ENCODE peak calls at places on chromosome 17, in nine cellular contexts. One of them, this sample, is unnamed.

GRCh38 chr17:27921599-27921998 is 28.4 kb upstream of the LYRM9 start:
- DNase-seq in adrenal gland: no peak
- DNase-seq in Panc1: no peak
- DNase-seq in lung: no peak
- DNase-seq in IMR-90: no peak
- DNase-seq in CD8-positive, alpha-beta memory T cell: no peak
- DNase-seq in small intestine: no peak
- DNase-seq in HCT116: no peak
- DNase-seq in tibial nerve: no peak
- DNase-seq in this sample: no peak

GRCh38 chr17:64694207-64694606 is 32.1 kb upstream of the SMURF2 start:
- DNase-seq in adrenal gland: peak; percentile 88
- DNase-seq in Panc1: no peak
- DNase-seq in lung: peak; percentile 88
- DNase-seq in IMR-90: peak; percentile 67
- DNase-seq in CD8-positive, alpha-beta memory T cell: no peak
- DNase-seq in small intestine: peak; percentile 93
- DNase-seq in HCT116: peak; percentile 99
- DNase-seq in tibial nerve: peak; percentile 50
- DNase-seq in this sample: no peak

GRCh38 chr17:57461082-57461481 is 204.8 kb downstream of the MSI2 start:
- DNase-seq in adrenal gland: peak; percentile 67
- DNase-seq in Panc1: no peak
- DNase-seq in lung: no peak
- DNase-seq in IMR-90: peak; percentile 52
- DNase-seq in CD8-positive, alpha-beta memory T cell: no peak
- DNase-seq in small intestine: no peak
- DNase-seq in HCT116: no peak
- DNase-seq in tibial nerve: no peak
- DNase-seq in this sample: no peak

GRCh38 chr17:33049781-33050414 is 58.3 kb downstream of the SPACA3 start:
- DNase-seq in adrenal gland: peak; percentile 29
- DNase-seq in Panc1: peak; percentile 62
- DNase-seq in lung: no peak
- DNase-seq in IMR-90: peak; percentile 48
- DNase-seq in CD8-positive, alpha-beta memory T cell: peak; percentile 3
- DNase-seq in small intestine: peak; percentile 70
- DNase-seq in HCT116: peak; percentile 31
- DNase-seq in tibial nerve: peak; percentile 52
- DNase-seq in this sample: no peak

GRCh38 chr17:66542967-66543525 is 240.6 kb downstream of the PRKCA start:
- DNase-seq in adrenal gland: no peak
- DNase-seq in Panc1: no peak
- DNase-seq in lung: no peak
- DNase-seq in IMR-90: peak; percentile 92
- DNase-seq in CD8-positive, alpha-beta memory T cell: no peak
- DNase-seq in small intestine: no peak
- DNase-seq in HCT116: no peak
- DNase-seq in tibial nerve: no peak
- DNase-seq in this sample: peak; percentile 65

GRCh38 chr17:34349748-34350147 is 6.5 kb upstream of the CCL13 start:
- DNase-seq in adrenal gland: no peak
- DNase-seq in Panc1: no peak
- DNase-seq in lung: no peak
- DNase-seq in IMR-90: no peak
- DNase-seq in CD8-positive, alpha-beta memory T cell: no peak
- DNase-seq in small intestine: no peak
- DNase-seq in HCT116: no peak
- DNase-seq in tibial nerve: no peak
- DNase-seq in this sample: no peak

GRCh38 chr17:52148969-52149351 is 9.6 kb downstream of the CA10 start:
- DNase-seq in adrenal gland: no peak
- DNase-seq in Panc1: no peak
- DNase-seq in lung: no peak
- DNase-seq in IMR-90: no peak
- DNase-seq in CD8-positive, alpha-beta memory T cell: no peak
- DNase-seq in small intestine: no peak
- DNase-seq in HCT116: no peak
- DNase-seq in tibial nerve: no peak
- DNase-seq in this sample: no peak

GRCh38 chr17:20156196-20157077 is 147.3 kb downstream of the SPECC1 start:
- DNase-seq in adrenal gland: no peak
- DNase-seq in Panc1: no peak
- DNase-seq in lung: peak; percentile 59
- DNase-seq in IMR-90: peak; percentile 25
- DNase-seq in CD8-positive, alpha-beta memory T cell: peak; percentile 22
- DNase-seq in small intestine: peak; percentile 83
- DNase-seq in HCT116: peak; percentile 38
- DNase-seq in tibial nerve: no peak
- DNase-seq in this sample: no peak

GRCh38 chr17:65917560-65917959 is 274.4 kb downstream of the CEP112 start:
- DNase-seq in adrenal gland: no peak
- DNase-seq in Panc1: no peak
- DNase-seq in lung: no peak
- DNase-seq in IMR-90: no peak
- DNase-seq in CD8-positive, alpha-beta memory T cell: no peak
- DNase-seq in small intestine: peak; percentile 5
- DNase-seq in HCT116: no peak
- DNase-seq in tibial nerve: no peak
- DNase-seq in this sample: no peak

GRCh38 chr17:45346255-45347015 is 29.6 kb upstream of the MAP3K14 start:
- DNase-seq in adrenal gland: no peak
- DNase-seq in Panc1: no peak
- DNase-seq in lung: peak; percentile 53
- DNase-seq in IMR-90: peak; percentile 8
- DNase-seq in CD8-positive, alpha-beta memory T cell: no peak
- DNase-seq in small intestine: no peak
- DNase-seq in HCT116: no peak
- DNase-seq in tibial nerve: no peak
- DNase-seq in this sample: no peak

GRCh38 chr17:29616300-29617048 is 6.2 kb downstream of the CORO6 start:
- DNase-seq in adrenal gland: no peak
- DNase-seq in Panc1: no peak
- DNase-seq in lung: no peak
- DNase-seq in IMR-90: no peak
- DNase-seq in CD8-positive, alpha-beta memory T cell: no peak
- DNase-seq in small intestine: no peak
- DNase-seq in HCT116: no peak
- DNase-seq in tibial nerve: no peak
- DNase-seq in this sample: no peak

GRCh38 chr17:3886776-3887175 is 6.1 kb downstream of the CAMKK1 start:
- DNase-seq in adrenal gland: no peak
- DNase-seq in Panc1: no peak
- DNase-seq in lung: peak; percentile 50
- DNase-seq in IMR-90: no peak
- DNase-seq in CD8-positive, alpha-beta memory T cell: no peak
- DNase-seq in small intestine: peak; percentile 35
- DNase-seq in HCT116: no peak
- DNase-seq in tibial nerve: peak; percentile 39
- DNase-seq in this sample: no peak

GRCh38 chr17:79802039-79802735 is 5.3 kb upstream of the CBX8 start:
- DNase-seq in adrenal gland: no peak
- DNase-seq in Panc1: no peak
- DNase-seq in lung: no peak
- DNase-seq in IMR-90: no peak
- DNase-seq in CD8-positive, alpha-beta memory T cell: no peak
- DNase-seq in small intestine: no peak
- DNase-seq in HCT116: no peak
- DNase-seq in tibial nerve: no peak
- DNase-seq in this sample: no peak

GRCh38 chr17:79799174-79799537 is 2.3 kb upstream of the CBX8 start:
- DNase-seq in adrenal gland: no peak
- DNase-seq in Panc1: no peak
- DNase-seq in lung: no peak
- DNase-seq in IMR-90: no peak
- DNase-seq in CD8-positive, alpha-beta memory T cell: no peak
- DNase-seq in small intestine: no peak
- DNase-seq in HCT116: no peak
- DNase-seq in tibial nerve: no peak
- DNase-seq in this sample: no peak

GRCh38 chr17:79799538-79800324 is 2.9 kb upstream of the CBX8 start:
- DNase-seq in adrenal gland: no peak
- DNase-seq in Panc1: no peak
- DNase-seq in lung: no peak
- DNase-seq in IMR-90: no peak
- DNase-seq in CD8-positive, alpha-beta memory T cell: no peak
- DNase-seq in small intestine: no peak
- DNase-seq in HCT116: no peak
- DNase-seq in tibial nerve: no peak
- DNase-seq in this sample: no peak

GRCh38 chr17:79801156-79802038 is 4.5 kb upstream of the CBX8 start:
- DNase-seq in adrenal gland: no peak
- DNase-seq in Panc1: no peak
- DNase-seq in lung: no peak
- DNase-seq in IMR-90: no peak
- DNase-seq in CD8-positive, alpha-beta memory T cell: no peak
- DNase-seq in small intestine: no peak
- DNase-seq in HCT116: peak; percentile 45
- DNase-seq in tibial nerve: no peak
- DNase-seq in this sample: no peak

GRCh38 chr17:79800325-79801155 is 3.7 kb upstream of the CBX8 start:
- DNase-seq in adrenal gland: no peak
- DNase-seq in Panc1: no peak
- DNase-seq in lung: no peak
- DNase-seq in IMR-90: peak; percentile 39
- DNase-seq in CD8-positive, alpha-beta memory T cell: no peak
- DNase-seq in small intestine: peak; percentile 57
- DNase-seq in HCT116: peak; percentile 50
- DNase-seq in tibial nerve: no peak
- DNase-seq in this sample: no peak
- H3K27ac ChIP-seq in adrenal gland: no peak overlapping the region
- H3K27ac ChIP-seq in Panc1: peak overlapping the region; percentile 72
- H3K27ac ChIP-seq in lung: no peak overlapping the region
- H3K27ac ChIP-seq in IMR-90: no peak overlapping the region
- H3K27ac ChIP-seq in CD8-positive, alpha-beta memory T cell: no peak overlapping the region
- H3K27ac ChIP-seq in small intestine: no peak overlapping the region
- H3K27ac ChIP-seq in HCT116: peak overlapping the region; percentile 91
- H3K27ac ChIP-seq in tibial nerve: no peak overlapping the region
- H3K27ac ChIP-seq in this sample: no peak overlapping the region

GRCh38 chr17:72883351-72883750 is 209.1 kb downstream of the SLC39A11 start:
- DNase-seq in adrenal gland: no peak
- DNase-seq in Panc1: no peak
- DNase-seq in lung: no peak
- DNase-seq in IMR-90: no peak
- DNase-seq in CD8-positive, alpha-beta memory T cell: no peak
- DNase-seq in small intestine: no peak
- DNase-seq in HCT116: no peak
- DNase-seq in tibial nerve: no peak
- DNase-seq in this sample: no peak

GRCh38 chr17:72876413-72876812 is 216.1 kb downstream of the SLC39A11 start:
- DNase-seq in adrenal gland: no peak
- DNase-seq in Panc1: no peak
- DNase-seq in lung: no peak
- DNase-seq in IMR-90: no peak
- DNase-seq in CD8-positive, alpha-beta memory T cell: no peak
- DNase-seq in small intestine: no peak
- DNase-seq in HCT116: no peak
- DNase-seq in tibial nerve: no peak
- DNase-seq in this sample: no peak

GRCh38 chr17:72877348-72877747 is 215.1 kb downstream of the SLC39A11 start:
- DNase-seq in adrenal gland: no peak
- DNase-seq in Panc1: no peak
- DNase-seq in lung: no peak
- DNase-seq in IMR-90: no peak
- DNase-seq in CD8-positive, alpha-beta memory T cell: no peak
- DNase-seq in small intestine: no peak
- DNase-seq in HCT116: no peak
- DNase-seq in tibial nerve: no peak
- DNase-seq in this sample: no peak

GRCh38 chr17:72879877-72880276 is 212.6 kb downstream of the SLC39A11 start:
- DNase-seq in adrenal gland: no peak
- DNase-seq in Panc1: no peak
- DNase-seq in lung: no peak
- DNase-seq in IMR-90: no peak
- DNase-seq in CD8-positive, alpha-beta memory T cell: no peak
- DNase-seq in small intestine: no peak
- DNase-seq in HCT116: no peak
- DNase-seq in tibial nerve: no peak
- DNase-seq in this sample: no peak

GRCh38 chr17:72878975-72879660 is 213.4 kb downstream of the SLC39A11 start:
- DNase-seq in adrenal gland: no peak
- DNase-seq in Panc1: no peak
- DNase-seq in lung: no peak
- DNase-seq in IMR-90: no peak
- DNase-seq in CD8-positive, alpha-beta memory T cell: no peak
- DNase-seq in small intestine: peak; percentile 89
- DNase-seq in HCT116: no peak
- DNase-seq in tibial nerve: no peak
- DNase-seq in this sample: no peak
- H3K9me3 ChIP-seq in adrenal gland: no peaks in the 10 kb centered on the region
- H3K9me3 ChIP-seq in Panc1: peaks cover 13% of the 10 kb centered on the region
- H3K9me3 ChIP-seq in lung: peaks cover 8% of the 10 kb centered on the region
- H3K9me3 ChIP-seq in IMR-90: peaks cover 15% of the 10 kb centered on the region
- H3K9me3 ChIP-seq in CD8-positive, alpha-beta memory T cell: peaks cover 12% of the 10 kb centered on the region
- H3K9me3 ChIP-seq in small intestine: no peaks in the 10 kb centered on the region
- H3K9me3 ChIP-seq in HCT116: peaks cover 33% of the 10 kb centered on the region
- H3K9me3 ChIP-seq in tibial nerve: peaks cover 46% of the 10 kb centered on the region
- H3K9me3 ChIP-seq in this sample: peaks cover 28% of the 10 kb centered on the region

DNA sequence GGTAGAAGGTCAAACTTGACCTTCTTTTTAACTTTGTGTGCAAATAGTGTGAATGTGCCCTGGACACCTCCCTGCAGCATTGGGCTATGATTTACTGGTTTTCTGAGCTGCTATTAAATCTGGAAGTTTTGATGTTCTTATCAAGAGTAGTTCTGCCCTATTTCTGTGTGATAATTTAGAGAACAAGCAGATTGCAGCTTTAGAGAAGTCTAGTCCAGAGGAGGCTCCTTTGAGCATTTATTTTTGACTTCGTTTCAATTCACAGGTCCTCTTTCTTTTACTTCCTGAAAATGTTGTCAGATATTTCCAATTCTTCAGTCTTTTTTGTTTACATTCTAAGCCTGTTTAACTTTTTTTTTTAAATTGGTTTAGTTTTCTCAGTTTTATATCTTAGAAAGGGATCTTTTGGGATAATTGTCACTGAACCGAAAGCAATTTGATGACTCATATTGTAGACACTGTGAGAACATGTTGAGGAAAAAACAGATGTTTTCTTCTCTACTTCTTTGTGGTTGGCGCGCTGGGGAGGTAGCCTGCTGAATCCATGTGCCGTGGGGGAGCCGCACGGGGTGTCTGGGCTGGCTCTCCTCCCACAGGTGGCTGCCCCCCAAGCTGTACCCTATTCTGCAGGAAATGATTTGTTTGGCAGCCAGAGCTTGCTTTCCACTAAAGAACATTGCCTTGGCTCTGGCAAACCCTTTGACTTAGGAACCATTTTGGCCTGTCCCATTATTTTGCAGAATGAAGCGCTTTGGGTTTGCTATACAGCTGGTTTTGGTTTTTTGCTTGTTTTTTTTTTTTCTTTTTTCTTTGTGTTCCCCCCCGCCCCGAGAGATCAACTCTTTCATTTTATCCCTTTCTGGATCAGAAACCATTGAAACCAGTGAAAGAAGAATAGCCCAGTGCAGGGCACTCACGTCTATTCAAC is 53.4 kb downstream of the MFSD11 start:
- DNase-seq in adrenal gland: no peak
- DNase-seq in Panc1: no peak
- DNase-seq in lung: no peak
- DNase-seq in IMR-90: peak; percentile 38
- DNase-seq in CD8-positive, alpha-beta memory T cell: no peak
- DNase-seq in small intestine: no peak
- DNase-seq in HCT116: no peak
- DNase-seq in tibial nerve: no peak
- DNase-seq in this sample: no peak
- H3K4me3 ChIP-seq in adrenal gland: peak overlapping the region; percentile 11
- H3K4me3 ChIP-seq in Panc1: no peak overlapping the region
- H3K4me3 ChIP-seq in lung: no peak overlapping the region
- H3K4me3 ChIP-seq in IMR-90: no peak overlapping the region
- H3K4me3 ChIP-seq in CD8-positive, alpha-beta memory T cell: no peak overlapping the region
- H3K4me3 ChIP-seq in small intestine: no peak overlapping the region
- H3K4me3 ChIP-seq in HCT116: peak overlapping the region; percentile 31
- H3K4me3 ChIP-seq in tibial nerve: no peak overlapping the region
- H3K4me3 ChIP-seq in this sample: no peak overlapping the region

GRCh38 chr17:17700251-17700969 is 19.2 kb downstream of the RAI1 start:
- DNase-seq in adrenal gland: no peak
- DNase-seq in Panc1: no peak
- DNase-seq in lung: no peak
- DNase-seq in IMR-90: no peak
- DNase-seq in CD8-positive, alpha-beta memory T cell: no peak
- DNase-seq in small intestine: peak; percentile 38
- DNase-seq in HCT116: no peak
- DNase-seq in tibial nerve: no peak
- DNase-seq in this sample: no peak
- H3K27ac ChIP-seq in adrenal gland: peak overlapping the region; percentile 98
- H3K27ac ChIP-seq in Panc1: peak overlapping the region; percentile 93
- H3K27ac ChIP-seq in lung: no peak overlapping the region
- H3K27ac ChIP-seq in IMR-90: peak overlapping the region; percentile 86
- H3K27ac ChIP-seq in CD8-positive, alpha-beta memory T cell: no peak overlapping the region
- H3K27ac ChIP-seq in small intestine: no peak overlapping the region
- H3K27ac ChIP-seq in HCT116: no peak overlapping the region
- H3K27ac ChIP-seq in tibial nerve: peak overlapping the region; percentile 95
- H3K27ac ChIP-seq in this sample: peak overlapping the region; percentile 65

This sample was measured in AG04450.